ENCODE peak calls at places on chromosomes 5 and 9, in eight cellular contexts. B is lung; P is PC-9; A is breast epithelium; S is transverse colon; X is left ventricle myocardium inferior; Y is CD8-positive, alpha-beta T cell; R is IMR-90. I is an unnamed sample.
A peak's percentile ranks its signal among the peaks of the same experiment; 100 is the strongest.

GRCh38 chr5:173187054-173187743 is 42.9 kb downstream of the BNIP1 start:
- DNase-seq in B (no peak), P (peak; percentile 14), A (no peak), S (no peak), X (no peak), Y (no peak), R (no peak), I (no peak)

GRCh38 chr5:109126481-109126880 is 283.3 kb downstream of the PJA2 start:
- DNase-seq in B (no peak), P (no peak), A (no peak), S (no peak), X (no peak), Y (no peak), R (no peak), I (no peak)

GRCh38 chr9:105138306-105138801 is 106.1 kb upstream of the SLC44A1 start:
- DNase-seq in B (no peak), P (no peak), A (no peak), S (peak; percentile 53), X (peak; percentile 57), Y (no peak), R (no peak), I (no peak)

GRCh38 chr5:65926893-65927292 is 518 bp downstream of the ERBIN start:
- DNase-seq in B (no peak), P (no peak), A (no peak), S (peak; percentile 19), X (no peak), Y (no peak), R (no peak), I (no peak)

GRCh38 chr5:2740051-2740848 is 11.2 kb downstream of the IRX2 start:
- DNase-seq in B (no peak), P (no peak), A (no peak), S (no peak), X (no peak), Y (peak; percentile 27), R (no peak), I (no peak)

GRCh38 chr5:141570655-141571054 is 48.1 kb downstream of the DIAPH1 start:
- DNase-seq in B (no peak), P (no peak), A (no peak), S (no peak), X (no peak), Y (no peak), R (no peak), I (no peak)

GRCh38 chr9:23662320-23662719 is 163.7 kb downstream of the ELAVL2 start:
- DNase-seq in B (no peak), P (no peak), A (no peak), S (no peak), X (no peak), Y (no peak), R (no peak), I (no peak)

GRCh38 chr5:148837383-148837782 is 11.0 kb downstream of the ADRB2 start:
- DNase-seq in B (no peak), P (no peak), A (no peak), S (no peak), X (no peak), Y (no peak), R (no peak), I (no peak)

GRCh38 chr5:136006164-136006563 is 22.6 kb upstream of the TGFBI start:
- DNase-seq in B (no peak), P (no peak), A (no peak), S (no peak), X (no peak), Y (no peak), R (peak; percentile 87), I (no peak)

GRCh38 chr9:82295177-82295576 is 306.6 kb downstream of the SPATA31D1 start:
- DNase-seq in B (no peak), P (no peak), A (no peak), S (no peak), X (no peak), Y (no peak), R (no peak), I (no peak)

GRCh38 chr5:19928556-19929421 is 59.2 kb downstream of the CDH18 start:
- DNase-seq in B (no peak), P (no peak), A (no peak), S (no peak), X (no peak), Y (no peak), R (peak; percentile 92), I (no peak)

GRCh38 chr5:64347308-64347707 is 158.5 kb upstream of the RGS7BP start:
- DNase-seq in B (no peak), P (no peak), A (no peak), S (no peak), X (no peak), Y (no peak), R (no peak), I (no peak)
- TF ChIP-seq CTCF in B (no peak), P (no peak), A (no peak), S (no peak), X (no peak), Y (no peak), R (no peak), I (no peak)

GRCh38 chr5:96758621-96759020 is 49.1 kb downstream of the ERAP1 start:
- DNase-seq in B (no peak), P (no peak), A (no peak), S (no peak), X (no peak), Y (no peak), R (peak; percentile 64), I (no peak)

GRCh38 chr5:96765043-96765442 is 42.7 kb downstream of the ERAP1 start:
- DNase-seq in B (no peak), P (no peak), A (no peak), S (no peak), X (no peak), Y (no peak), R (no peak), I (no peak)

GRCh38 chr5:96768708-96769251 is 39.0 kb downstream of the ERAP1 start:
- DNase-seq in B (no peak), P (no peak), A (no peak), S (no peak), X (no peak), Y (no peak), R (no peak), I (no peak)

GRCh38 chr5:96761618-96762017 is 46.1 kb downstream of the ERAP1 start:
- DNase-seq in B (no peak), P (no peak), A (no peak), S (no peak), X (no peak), Y (no peak), R (peak; percentile 25), I (no peak)

GRCh38 chr5:96763012-96763411 is 44.7 kb downstream of the ERAP1 start:
- DNase-seq in B (no peak), P (no peak), A (no peak), S (no peak), X (no peak), Y (no peak), R (no peak), I (no peak)
- H3K27ac ChIP-seq in B (no peak overlapping the region), P (no peak overlapping the region), A (no peak overlapping the region), S (no peak overlapping the region), X (no peak overlapping the region), Y (no peak overlapping the region), R (no peak overlapping the region), I (no peak overlapping the region)

DNA sequence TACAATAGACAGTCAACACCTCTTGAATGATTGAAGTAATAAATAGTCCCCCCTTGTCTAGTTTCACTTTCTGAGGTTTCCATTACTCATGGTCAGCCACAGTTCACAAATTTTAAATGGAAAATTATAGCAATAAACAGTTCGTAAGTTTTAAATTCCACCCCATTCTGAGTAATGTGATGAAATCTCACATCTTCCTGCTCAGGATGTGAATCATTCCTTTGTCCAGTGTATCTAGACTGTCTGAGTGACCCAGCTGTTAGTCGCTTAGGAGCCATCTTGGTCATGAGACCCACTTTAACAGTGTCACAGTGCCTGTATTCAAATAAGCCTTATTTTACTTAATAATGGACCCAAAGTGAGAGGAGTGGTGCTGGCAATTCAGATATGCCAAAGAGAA is 311.6 kb upstream of the PRR16 start:
- DNase-seq in B (no peak), P (no peak), A (no peak), S (no peak), X (no peak), Y (no peak), R (peak; percentile 95), I (no peak)
- H3K9me3 ChIP-seq in B (no peaks in the 10 kb centered on the region), P (no peaks in the 10 kb centered on the region), A (no peaks in the 10 kb centered on the region), S (no peaks in the 10 kb centered on the region), X (no peaks in the 10 kb centered on the region), Y (no peaks in the 10 kb centered on the region), R (no peaks in the 10 kb centered on the region), I (no peaks in the 10 kb centered on the region)

GRCh38 chr9:38066167-38066906 is 2.7 kb downstream of the SHB start:
- DNase-seq in B (no peak), P (no peak), A (no peak), S (no peak), X (no peak), Y (no peak), R (no peak), I (no peak)
- TF ChIP-seq CTCF in B (no peak), P (no peak), A (no peak), S (peak; percentile 36), X (peak; percentile 38), Y (no peak), R (peak; percentile 10), I (no peak)

GRCh38 chr5:72557576-72558336 is 50.5 kb upstream of the ZNF366 start:
- DNase-seq in B (no peak), P (no peak), A (no peak), S (no peak), X (no peak), Y (no peak), R (no peak), I (no peak)
- H3K27ac ChIP-seq in B (no peak overlapping the region), P (no peak overlapping the region), A (peak overlapping the region; percentile 81), S (peak overlapping the region; percentile 54), X (peak overlapping the region; percentile 66), Y (no peak overlapping the region), R (no peak overlapping the region), I (no peak overlapping the region)

DNA sequence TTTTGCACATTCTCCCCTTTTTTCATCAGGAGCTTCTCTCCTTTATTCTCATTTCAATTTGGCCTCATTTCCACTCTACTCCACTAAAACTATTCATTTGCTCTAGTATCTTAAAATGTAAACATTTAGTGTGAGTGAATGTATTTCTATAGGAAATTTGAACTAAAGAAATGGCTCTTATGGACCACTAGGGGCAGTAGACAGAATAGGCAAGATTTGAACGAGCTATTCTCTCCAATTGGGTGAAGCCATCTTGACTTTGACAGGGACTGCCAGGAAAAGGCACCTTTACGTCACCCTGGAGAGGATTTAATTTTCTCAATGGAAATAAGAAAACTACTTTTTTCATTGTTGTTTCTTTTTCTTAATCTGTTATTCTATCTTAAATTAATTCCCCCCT is 666.3 kb downstream of the DNAH5 start:
- DNase-seq in B (no peak), P (no peak), A (no peak), S (no peak), X (no peak), Y (no peak), R (no peak), I (no peak)
- H3K9me3 ChIP-seq in B (no peaks in the 10 kb centered on the region), P (no peaks in the 10 kb centered on the region), A (no peaks in the 10 kb centered on the region), S (no peaks in the 10 kb centered on the region), X (peaks cover 8% of the 10 kb centered on the region), Y (no peaks in the 10 kb centered on the region), R (no peaks in the 10 kb centered on the region), I (no peaks in the 10 kb centered on the region)

GRCh38 chr9:115192280-115192679 is 74.3 kb upstream of the TNC start:
- DNase-seq in B (no peak), P (no peak), A (no peak), S (no peak), X (no peak), Y (no peak), R (no peak), I (no peak)
- TF ChIP-seq CTCF in B (no peak), P (no peak), A (no peak), S (no peak), X (no peak), Y (no peak), R (no peak), I (no peak)